ENCODE peak calls at places on chromosomes 13 and 19, in six cellular contexts. P, W, B, U, V and H are unnamed samples.

GRCh38 chr13:28684257-28684656 is 25.3 kb downstream of the POMP start:
- DNase-seq in U (no peak), W (peak), P (peak), V (no peak), B (peak), H (no peak)

GRCh38 chr19:19113040-19113541 is 25.2 kb downstream of the TMEM161A start:
- DNase-seq in W (peak), P (peak), V (no peak), U (peak), B (peak), H (peak)

GRCh38 chr13:102812616-102813287 is 13.8 kb downstream of the BIVM start:
- DNase-seq in V (no peak), W (peak), B (no peak), P (peak), U (peak), H (no peak)

GRCh38 chr13:59834801-59835200 is 328.9 kb downstream of the DIAPH3 start:
- DNase-seq in W (peak), U (peak), B (no peak), V (no peak), P (no peak), H (no peak)

GRCh38 chr19:29111581-29111980 is 101.4 kb downstream of the UQCRFS1 start:
- DNase-seq in B (no peak), U (no peak), V (no peak), P (no peak), W (no peak), H (no peak)

GRCh38 chr19:34711890-34712289 is 22.2 kb upstream of the ZNF181 start:
- DNase-seq in V (no peak), B (no peak), U (no peak), P (no peak), W (no peak), H (no peak)

GRCh38 chr13:29902632-29903305 is 52.4 kb upstream of the UBL3 start:
- DNase-seq in U (no peak), P (no peak), B (no peak), W (peak), V (no peak), H (no peak)

GRCh38 chr13:112561478-112561877 is 26.5 kb downstream of the TUBGCP3 start:
- DNase-seq in U (no peak), B (no peak), W (no peak), V (no peak), P (no peak), H (no peak)

GRCh38 chr19:510606-511100 is 3.4 kb downstream of the TPGS1 start:
- DNase-seq in U (peak), V (no peak), W (peak), P (peak), B (peak), H (peak)

GRCh38 chr19:39190768-39191167 is 6.0 kb upstream of the NCCRP1 start:
- DNase-seq in V (no peak), W (no peak), U (no peak), B (no peak), P (no peak), H (no peak)

GRCh38 chr19:35211545-35212230 is 16.9 kb downstream of the FAM187B start:
- DNase-seq in U (no peak), P (no peak), B (peak), W (no peak), V (no peak), H (peak)

GRCh38 chr19:21322528-21322927 is 6.7 kb downstream of the ZNF708 start:
- DNase-seq in V (peak), W (peak), U (no peak), B (no peak), P (peak), H (no peak)

GRCh38 chr19:33514885-33515485 is 6.6 kb downstream of the PEPD start:
- DNase-seq in P (no peak), W (no peak), U (peak), V (no peak), B (no peak), H (no peak)

GRCh38 chr19:49229416-49229815 is 71.8 kb downstream of the TRPM4 start:
- DNase-seq in B (no peak), U (no peak), V (no peak), W (no peak), P (no peak), H (no peak)

GRCh38 chr19:13729859-13730258 is 34.5 kb upstream of the MRI1 start:
- DNase-seq in B (no peak), U (no peak), P (no peak), V (no peak), W (no peak), H (no peak)

GRCh38 chr19:4738734-4739133 is 15.1 kb upstream of the DPP9 start:
- DNase-seq in P (no peak), U (no peak), B (no peak), V (no peak), W (no peak), H (no peak)

GRCh38 chr19:47109541-47110375 is 3.8 kb downstream of the ZC3H4 start:
- DNase-seq in P (peak), V (no peak), U (peak), W (peak), B (peak), H (peak)

GRCh38 chr19:5113101-5113557 is 144.2 kb downstream of the KDM4B start:
- DNase-seq in P (no peak), U (peak), B (no peak), V (no peak), W (peak), H (no peak)

GRCh38 chr19:1478934-1479707 is at the start of gene C19orf25:
- DNase-seq in P (peak), U (peak), B (peak), V (peak), W (peak), H (peak)

GRCh38 chr13:72145383-72145782 is 278.4 kb upstream of the DACH1 start:
- DNase-seq in P (no peak), U (peak), W (peak), V (no peak), B (no peak), H (no peak)

GRCh38 chr19:17490411-17490810 is 20.1 kb downstream of the SLC27A1 start:
- DNase-seq in V (no peak), B (no peak), U (no peak), W (no peak), P (no peak), H (peak)

GRCh38 chr19:33175886-33176669 is 18.1 kb upstream of the LRP3 start:
- DNase-seq in B (peak), U (no peak), V (no peak), P (peak), W (peak), H (peak)

GRCh38 chr19:35381926-35382325 is 11.1 kb downstream of the GPR42 start:
- DNase-seq in P (no peak), B (peak), V (no peak), W (no peak), U (no peak), H (no peak)

GRCh38 chr19:51501594-51502263 is at the start of gene SIGLEC12:
- DNase-seq in W (no peak), B (no peak), V (no peak), U (no peak), P (no peak), H (peak)

GRCh38 chr13:90732049-90732448 is 615.4 kb upstream of the MIR17HG start:
- DNase-seq in P (peak), U (no peak), B (peak), W (no peak), V (no peak), H (peak)
- TF ChIP-seq CTCF in P (peak), U (peak), B (peak), W (no peak), V (no peak), H (no peak)

GRCh38 chr13:42892760-42893159 is 99.3 kb downstream of the EPSTI1 start:
- DNase-seq in V (no peak), B (no peak), U (peak), P (peak), W (peak), H (no peak)

GRCh38 chr13:42895781-42896180 is 96.3 kb downstream of the EPSTI1 start:
- DNase-seq in U (no peak), B (no peak), P (no peak), W (peak), V (no peak), H (no peak)

GRCh38 chr13:42893346-42893745 is 98.7 kb downstream of the EPSTI1 start:
- DNase-seq in U (peak), W (peak), B (no peak), P (peak), V (no peak), H (no peak)

GRCh38 chr13:42891591-42891990 is 100.5 kb downstream of the EPSTI1 start:
- DNase-seq in V (no peak), B (no peak), W (peak), U (no peak), P (peak), H (no peak)

GRCh38 chr13:42894765-42895181 is 97.3 kb downstream of the EPSTI1 start:
- DNase-seq in P (peak), W (peak), V (peak), B (no peak), U (peak), H (no peak)
- TF ChIP-seq CTCF in P (no peak), W (no peak), V (no peak), B (no peak), U (no peak), H (no peak)

GRCh38 chr13:94595943-94596574 is at the start of gene TGDS:
- DNase-seq in V (peak), U (peak), W (peak), B (peak), P (peak), H (peak)
- TF ChIP-seq CTCF in V (peak), U (no peak), W (peak), B (no peak), P (no peak), H (no peak)

DNA sequence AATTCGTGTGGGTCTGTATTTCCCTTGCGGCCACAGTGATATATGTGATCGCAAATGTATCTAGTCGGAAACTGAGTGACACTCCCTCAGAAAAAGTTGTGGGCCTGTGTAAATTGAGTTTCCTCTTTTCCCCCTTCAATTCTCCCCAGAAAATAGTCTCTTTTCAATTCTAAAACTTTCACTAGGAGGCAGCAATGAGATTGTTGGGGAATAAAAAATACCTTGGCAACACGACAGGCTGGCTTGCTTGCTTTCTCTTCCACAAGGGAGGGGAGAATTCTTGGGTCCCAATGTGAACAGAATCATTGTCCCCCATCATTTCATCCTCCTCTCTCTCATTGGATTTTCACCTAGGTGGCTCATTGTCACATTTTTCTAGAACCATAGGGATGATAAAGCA is 3.7 kb upstream of the SOX21 start:
- DNase-seq in U (no peak), P (no peak), V (no peak), W (no peak), B (no peak), H (no peak)
- TF ChIP-seq CTCF in U (peak), P (peak), V (no peak), W (peak), B (peak), H (no peak)

GRCh38 chr19:10554760-10555612 is 10.8 kb downstream of the KRI1 start:
- DNase-seq in W (no peak), P (peak), V (no peak), B (peak), U (no peak), H (peak)
- TF ChIP-seq CTCF in W (no peak), P (peak), V (no peak), B (peak), U (peak), H (no peak)

GRCh38 chr13:50594276-50594970 is 249.1 kb downstream of the DLEU7 start:
- DNase-seq in V (no peak), W (no peak), B (peak), P (no peak), U (no peak), H (peak)
- TF ChIP-seq CTCF in V (no peak), W (no peak), B (peak), P (no peak), U (no peak), H (no peak)

GRCh38 chr19:54481326-54481930 is 8.3 kb upstream of the CDC42EP5 start:
- DNase-seq in B (peak), V (no peak), W (peak), P (peak), U (no peak), H (peak)

GRCh38 chr19:54477650-54478049 is 4.6 kb upstream of the CDC42EP5 start:
- DNase-seq in P (no peak), W (no peak), V (no peak), B (no peak), U (no peak), H (no peak)

GRCh38 chr19:54475706-54476105 is 2.6 kb upstream of the CDC42EP5 start:
- DNase-seq in U (no peak), B (peak), V (no peak), W (no peak), P (no peak), H (no peak)

GRCh38 chr19:54480048-54480447 is 7.0 kb upstream of the CDC42EP5 start:
- DNase-seq in B (no peak), U (no peak), V (no peak), P (no peak), W (no peak), H (no peak)

GRCh38 chr19:54478677-54479266 is 5.7 kb upstream of the CDC42EP5 start:
- DNase-seq in P (peak), W (peak), V (no peak), B (peak), U (no peak), H (peak)
- TF ChIP-seq CTCF in P (peak), W (peak), V (no peak), B (peak), U (peak), H (peak)

GRCh38 chr13:89457977-89458376 is 1786.8 kb downstream of the SLITRK5 start:
- DNase-seq in W (peak), P (peak), B (no peak), V (no peak), U (peak), H (no peak)
- TF ChIP-seq CTCF in W (no peak), P (no peak), B (no peak), V (no peak), U (no peak), H (no peak)

GRCh38 chr13:88887045-88887662 is 1216.0 kb downstream of the SLITRK5 start:
- DNase-seq in W (no peak), V (no peak), U (no peak), B (peak), P (no peak), H (no peak)
- TF ChIP-seq CTCF in W (no peak), V (no peak), U (no peak), B (peak), P (no peak), H (no peak)

GRCh38 chr19:55099557-55100506 is 17.6 kb downstream of the PPP1R12C start:
- DNase-seq in W (no peak), V (no peak), P (no peak), U (peak), B (peak), H (no peak)
- TF ChIP-seq CTCF in W (no peak), V (no peak), P (no peak), U (peak), B (peak), H (no peak)